ENCODE peak calls at places on chromosomes 6 and 20, in six cellular contexts. K, B, N, W, T and P are unnamed samples. For H3K27me3, the result is how much of the 10 kb centered on the place peaks cover.

GRCh38 chr6:168078943-168079405 is at the start of gene FRMD1:
- DNase-seq in K (no peak), B (no peak), N (no peak), W (no peak), T (no peak), P (no peak)

GRCh38 chr6:115691433-115691832 is 369.3 kb downstream of the FRK start:
- DNase-seq in K (no peak), B (no peak), N (no peak), W (no peak), T (no peak), P (no peak)

GRCh38 chr20:5297280-5298004 is 19.3 kb downstream of the PROKR2 start:
- DNase-seq in K (no peak), B (no peak), N (no peak), W (no peak), T (no peak), P (no peak)

GRCh38 chr20:19661717-19662637 is 96.1 kb upstream of the RIN2 start:
- DNase-seq in K (peak), B (peak), N (peak), W (peak), T (peak), P (peak)

GRCh38 chr6:111625511-111626331 is 20.0 kb upstream of the TRAF3IP2 start:
- DNase-seq in K (peak), B (no peak), N (no peak), W (no peak), T (peak), P (peak)

GRCh38 chr6:102812242-102812641 is 1418.7 kb downstream of the GRIK2 start:
- DNase-seq in K (no peak), B (no peak), N (no peak), W (no peak), T (peak), P (no peak)

GRCh38 chr6:130995783-130996447 is 67.1 kb downstream of the EPB41L2 start:
- DNase-seq in K (peak), B (no peak), N (no peak), W (no peak), T (peak), P (no peak)

GRCh38 chr6:90135672-90136071 is 161.0 kb downstream of the BACH2 start:
- DNase-seq in K (peak), B (no peak), N (no peak), W (no peak), T (peak), P (no peak)

GRCh38 chr20:45427236-45428149 is 11.6 kb downstream of the PIGT start:
- DNase-seq in K (no peak), B (no peak), N (no peak), W (no peak), T (peak), P (no peak)

GRCh38 chr6:47034919-47035318 is 7.2 kb downstream of the ADGRF1 start:
- DNase-seq in K (peak), B (no peak), N (no peak), W (no peak), T (peak), P (no peak)

GRCh38 chr6:150072201-150072600 is 3.3 kb upstream of the ULBP3 start:
- DNase-seq in K (peak), B (no peak), N (peak), W (no peak), T (peak), P (peak)

GRCh38 chr6:118708055-118708454 is 56.7 kb upstream of the CEP85L start:
- DNase-seq in K (peak), B (no peak), N (no peak), W (no peak), T (no peak), P (peak)

GRCh38 chr6:167541544-167541943 is 216.7 kb downstream of the TTLL2 start:
- DNase-seq in K (no peak), B (no peak), N (no peak), W (no peak), T (no peak), P (no peak)

GRCh38 chr6:146287691-146288369 is 255.8 kb upstream of the RAB32 start:
- DNase-seq in K (no peak), B (no peak), N (no peak), W (no peak), T (no peak), P (no peak)

GRCh38 chr20:58716476-58717277 is 24.1 kb downstream of the NPEPL1 start:
- DNase-seq in K (no peak), B (peak), N (peak), W (peak), T (no peak), P (no peak)

GRCh38 chr20:14522595-14522994 is 185.2 kb upstream of the FLRT3 start:
- DNase-seq in K (no peak), B (no peak), N (no peak), W (no peak), T (no peak), P (no peak)

GRCh38 chr20:63022501-63022900 is 15.7 kb upstream of the BHLHE23 start:
- DNase-seq in K (no peak), B (no peak), N (peak), W (no peak), T (no peak), P (no peak)

GRCh38 chr6:3849681-3850450 is 693 bp downstream of the FAM50B start:
- DNase-seq in K (no peak), B (no peak), N (peak), W (peak), T (peak), P (no peak)

GRCh38 chr6:117976030-117976651 is 69.1 kb downstream of the SLC35F1 start:
- DNase-seq in K (peak), B (peak), N (no peak), W (no peak), T (peak), P (peak)

GRCh38 chr6:89950446-89950845 is 56.2 kb downstream of the GJA10 start:
- DNase-seq in K (no peak), B (no peak), N (no peak), W (no peak), T (no peak), P (no peak)

GRCh38 chr6:27679308-27679967 is 206.5 kb upstream of the ZNF184 start:
- DNase-seq in K (no peak), B (no peak), N (no peak), W (no peak), T (peak), P (peak)

GRCh38 chr6:88449770-88450169 is 283.6 kb upstream of the CNR1 start:
- DNase-seq in K (no peak), B (no peak), N (no peak), W (no peak), T (no peak), P (no peak)

GRCh38 chr6:145151624-145152023 is 583.7 kb downstream of the EPM2A start:
- DNase-seq in K (peak), B (no peak), N (no peak), W (no peak), T (no peak), P (no peak)

GRCh38 chr20:23085415-23086055 is 589 bp downstream of the CD93 start:
- DNase-seq in K (no peak), B (no peak), N (no peak), W (no peak), T (no peak), P (no peak)

GRCh38 chr20:35091808-35092523 is 641 bp downstream of the TRPC4AP start:
- DNase-seq in K (peak), B (no peak), N (no peak), W (no peak), T (no peak), P (peak)

GRCh38 chr6:74946961-74947360 is 258.9 kb downstream of the COL12A1 start:
- DNase-seq in K (peak), B (no peak), N (no peak), W (no peak), T (no peak), P (no peak)

DNA sequence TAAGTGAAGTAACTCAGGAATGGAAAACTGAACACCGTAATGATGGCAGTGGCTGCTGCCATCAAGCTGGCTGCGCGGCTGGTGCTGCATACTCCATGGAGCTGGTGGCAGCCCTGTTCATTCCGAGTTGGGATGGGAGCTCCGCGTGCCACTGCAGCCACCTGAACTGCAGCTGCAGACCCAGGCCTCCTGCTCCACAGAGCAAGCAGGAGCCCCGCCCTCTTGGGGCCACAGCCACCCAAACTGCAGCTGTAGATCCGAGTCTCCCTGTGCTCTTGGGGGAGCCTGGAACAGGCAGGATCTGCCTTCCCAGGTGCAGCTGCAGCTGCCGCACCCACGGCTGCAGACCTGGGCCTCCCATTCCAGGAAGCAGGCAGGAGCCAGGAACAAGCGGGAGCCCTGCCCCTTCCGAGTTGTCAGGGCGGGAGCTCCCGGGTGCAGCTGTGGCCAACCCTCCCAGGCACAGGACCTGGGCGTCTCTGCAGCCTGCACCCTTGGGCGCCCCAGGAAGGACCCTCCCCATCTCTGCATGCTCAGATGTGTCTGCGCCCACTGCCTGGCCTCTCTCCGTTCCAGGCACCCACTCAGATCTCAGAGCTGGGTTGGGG is 120.2 kb downstream of the GMPR start:
- DNase-seq in K (no peak), B (no peak), N (peak), W (no peak), T (no peak), P (no peak)
- H2BK120ac ChIP-seq in K (no peak), B (no peak), N (no peak), W (no peak), T (no peak), P (no peak)

DNA sequence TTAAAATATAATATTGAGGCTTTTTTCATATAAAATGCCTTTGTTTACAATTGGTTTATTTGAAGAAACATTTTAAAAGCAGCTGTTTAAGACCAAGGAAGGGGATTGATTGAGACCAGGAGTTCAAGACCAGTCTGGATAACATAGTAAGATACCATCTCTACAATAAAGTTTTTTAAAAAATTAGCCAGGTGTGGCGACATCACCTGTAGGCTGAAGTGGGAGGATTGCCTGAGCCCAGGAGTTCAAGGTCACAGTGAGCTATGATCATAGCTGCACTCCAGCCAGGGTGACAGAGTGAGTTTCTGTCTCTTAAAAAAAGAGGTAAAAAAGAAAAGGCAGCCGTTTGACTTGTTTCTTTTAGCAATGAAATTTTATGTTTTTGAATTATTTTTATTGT is 117.0 kb downstream of the STXBP5 start:
- DNase-seq in K (no peak), B (no peak), N (no peak), W (no peak), T (no peak), P (no peak)
- H3K27me3 ChIP-seq in K (under half), B (under half), N (under half), W (under half), T (under half), P (under half)

DNA sequence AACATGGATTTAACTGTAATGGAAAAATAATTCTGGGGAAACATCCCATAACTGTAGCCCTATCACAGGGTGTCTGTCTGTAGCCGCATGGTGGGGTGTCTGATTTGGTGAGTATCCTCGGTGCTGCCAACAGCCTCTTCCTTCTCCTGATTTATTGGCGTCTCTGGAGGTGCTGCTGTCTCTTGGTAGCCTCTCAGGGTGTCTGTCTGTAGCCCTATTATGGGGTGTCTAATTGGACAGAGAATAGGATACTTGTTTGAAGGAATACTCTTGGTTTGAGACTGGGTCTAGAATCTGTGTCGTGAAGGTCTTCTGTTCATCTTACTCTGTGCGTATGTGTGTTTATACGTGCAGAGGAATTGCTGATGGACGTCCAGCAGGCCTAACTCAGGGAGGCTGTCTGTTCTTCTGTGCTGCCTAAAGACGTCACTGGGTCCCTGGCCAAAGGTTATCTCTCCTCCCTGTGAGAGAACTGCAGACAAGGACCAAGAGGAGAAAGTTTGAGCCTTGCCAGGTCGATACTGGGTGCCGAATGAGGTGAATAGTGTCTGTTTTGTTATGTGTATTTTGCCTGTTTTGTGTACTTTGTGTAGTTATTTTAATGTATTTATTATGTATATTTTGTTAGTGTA is 18.9 kb upstream of the AGPAT4 start:
- DNase-seq in K (no peak), B (no peak), N (no peak), W (no peak), T (no peak), P (no peak)
- H2BK120ac ChIP-seq in K (no peak), B (no peak), N (no peak), W (peak), T (no peak), P (no peak)

GRCh38 chr20:54168961-54169862 is 4.6 kb downstream of the CYP24A1 start:
- DNase-seq in K (no peak), B (no peak), N (no peak), W (no peak), T (peak), P (no peak)

GRCh38 chr20:54170026-54170471 is 3.7 kb downstream of the CYP24A1 start:
- DNase-seq in K (no peak), B (no peak), N (no peak), W (no peak), T (no peak), P (no peak)

GRCh38 chr20:54165803-54166202 is 8.0 kb downstream of the CYP24A1 start:
- DNase-seq in K (no peak), B (no peak), N (no peak), W (no peak), T (no peak), P (no peak)

GRCh38 chr20:54166987-54167662 is 6.7 kb downstream of the CYP24A1 start:
- DNase-seq in K (no peak), B (no peak), N (no peak), W (no peak), T (no peak), P (no peak)

DNA sequence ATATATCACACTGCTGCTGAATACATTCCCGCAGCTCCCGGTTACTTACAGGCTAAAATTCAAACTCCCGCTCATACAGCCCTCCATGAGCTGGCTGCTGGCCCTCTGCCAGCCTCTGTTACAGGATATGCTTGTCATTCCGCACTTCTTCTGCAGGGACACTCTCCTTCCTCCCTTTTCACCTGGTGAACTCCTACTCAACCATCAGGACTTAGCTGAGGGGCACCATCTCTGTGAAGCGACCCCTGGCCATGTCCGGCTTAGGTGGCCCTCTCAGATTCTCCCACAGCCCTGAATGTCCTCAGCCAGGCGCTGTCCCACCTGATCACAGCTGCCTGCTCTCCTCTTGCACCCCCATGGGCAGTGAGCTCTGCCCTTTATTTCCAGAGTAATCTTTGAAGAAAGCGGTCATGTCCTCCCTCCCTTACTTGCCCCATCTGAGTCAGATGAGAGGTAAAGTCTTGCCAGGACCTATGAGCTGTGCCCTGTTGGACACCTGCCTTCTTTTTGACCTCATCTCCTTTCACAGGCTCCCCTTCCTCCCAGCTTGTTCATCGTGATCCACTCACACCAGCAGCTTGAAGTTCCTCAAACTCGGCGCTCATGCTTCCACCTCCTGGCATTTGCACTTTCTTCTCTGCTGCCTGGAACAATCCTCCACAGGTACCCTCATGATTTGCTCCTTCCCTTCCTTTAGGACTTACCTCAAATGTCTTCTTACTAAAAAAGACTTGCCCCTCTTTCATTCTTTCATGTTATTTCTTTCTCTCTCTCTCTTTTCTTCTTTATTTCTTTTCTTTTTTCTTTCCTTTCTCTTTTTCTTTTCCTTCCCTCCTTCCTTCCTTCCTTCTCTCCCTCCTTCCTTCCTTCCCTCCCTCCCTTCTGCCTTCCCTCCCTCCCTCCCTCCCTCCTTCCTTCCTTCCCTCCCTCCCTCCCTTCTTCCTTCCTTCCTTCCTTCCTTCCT is 5.6 kb downstream of the CYP24A1 start:
- DNase-seq in K (peak), B (no peak), N (no peak), W (no peak), T (no peak), P (no peak)
- H3K27me3 ChIP-seq in K (half or more), B (under half), N (under half), W (under half), T (under half), P (under half)

DNA sequence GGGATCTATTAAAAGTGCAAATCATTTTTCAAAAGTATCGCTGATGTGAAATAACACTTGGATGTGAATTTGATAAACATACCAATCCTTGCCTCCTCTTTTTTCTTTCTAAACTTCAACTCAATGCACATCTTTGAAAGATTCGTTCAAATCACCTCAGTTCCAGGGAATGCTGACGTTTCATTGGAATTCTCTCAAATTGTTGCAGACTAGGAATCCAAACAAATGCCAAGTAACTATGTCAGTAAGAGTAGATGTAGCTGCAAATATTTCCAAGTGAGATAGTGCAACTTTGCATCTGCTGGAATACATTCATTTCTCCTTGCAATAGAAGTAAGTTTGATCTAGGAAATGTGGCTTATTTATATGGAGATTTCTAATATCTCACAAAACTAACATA is 220.7 kb downstream of the FUT9 start:
- DNase-seq in K (no peak), B (no peak), N (no peak), W (no peak), T (peak), P (no peak)
- H2BK120ac ChIP-seq in K (no peak), B (no peak), N (no peak), W (no peak), T (no peak), P (no peak)

GRCh38 chr6:14048870-14049269 is 68.7 kb upstream of the CD83 start:
- DNase-seq in K (no peak), B (no peak), N (no peak), W (no peak), T (no peak), P (no peak)
- H3K27me3 ChIP-seq in K (under half), B (under half), N (under half), W (under half), T (under half), P (under half)

GRCh38 chr6:42929088-42929927 is at the start of gene CNPY3:
- DNase-seq in K (peak), B (peak), N (peak), W (peak), T (peak), P (peak)
- H2BK120ac ChIP-seq in K (peak), B (no peak), N (peak), W (peak), T (peak), P (no peak)